ENCODE peak calls at places on chromosomes 5 and 9, in five cellular contexts. One of them, this sample, is unnamed.
A peak's percentile ranks its signal among the peaks of the same experiment; 100 is the strongest.

GRCh38 chr9:4292781-4293180 is 7.1 kb downstream of the GLIS3 start:
- DNase-seq in natural killer cell: no peak
- DNase-seq in C1 segment of cervical spinal cord: no peak
- DNase-seq in nephron progenitor cell: no peak
- DNase-seq in activated naive CD4-positive, alpha-beta T cell treated with anti-CD3 and anti-CD28 coated beads, Interleukin-2, amount 50 U/mL, for 72 hours: no peak
- DNase-seq in this sample: no peak

GRCh38 chr5:147216552-147217154 is 18.2 kb upstream of the STK32A start:
- DNase-seq in activated naive CD4-positive, alpha-beta T cell treated with anti-CD3 and anti-CD28 coated beads, Interleukin-2, amount 50 U/mL, for 72 hours: no peak
- DNase-seq in nephron progenitor cell: peak; percentile 12
- DNase-seq in C1 segment of cervical spinal cord: no peak
- DNase-seq in natural killer cell: no peak
- DNase-seq in this sample: no peak

GRCh38 chr5:128539038-128539429 is 989 bp upstream of the FBN2 start:
- DNase-seq in C1 segment of cervical spinal cord: no peak
- DNase-seq in activated naive CD4-positive, alpha-beta T cell treated with anti-CD3 and anti-CD28 coated beads, Interleukin-2, amount 50 U/mL, for 72 hours: no peak
- DNase-seq in nephron progenitor cell: no peak
- DNase-seq in natural killer cell: no peak
- DNase-seq in this sample: no peak

GRCh38 chr5:53037141-53037859 is 48.1 kb downstream of the ITGA2 start:
- DNase-seq in nephron progenitor cell: no peak
- DNase-seq in C1 segment of cervical spinal cord: no peak
- DNase-seq in activated naive CD4-positive, alpha-beta T cell treated with anti-CD3 and anti-CD28 coated beads, Interleukin-2, amount 50 U/mL, for 72 hours: no peak
- DNase-seq in natural killer cell: no peak
- DNase-seq in this sample: no peak

GRCh38 chr5:136864960-136865359 is 499.6 kb upstream of the TRPC7 start:
- DNase-seq in activated naive CD4-positive, alpha-beta T cell treated with anti-CD3 and anti-CD28 coated beads, Interleukin-2, amount 50 U/mL, for 72 hours: no peak
- DNase-seq in natural killer cell: no peak
- DNase-seq in nephron progenitor cell: no peak
- DNase-seq in C1 segment of cervical spinal cord: no peak
- DNase-seq in this sample: no peak

GRCh38 chr5:80987078-80987766 is 27.1 kb downstream of the RASGRF2 start:
- DNase-seq in C1 segment of cervical spinal cord: no peak
- DNase-seq in activated naive CD4-positive, alpha-beta T cell treated with anti-CD3 and anti-CD28 coated beads, Interleukin-2, amount 50 U/mL, for 72 hours: no peak
- DNase-seq in nephron progenitor cell: no peak
- DNase-seq in natural killer cell: no peak
- DNase-seq in this sample: no peak

GRCh38 chr9:94538908-94539307 is 16.0 kb upstream of the PCAT7 start:
- DNase-seq in natural killer cell: no peak
- DNase-seq in nephron progenitor cell: no peak
- DNase-seq in C1 segment of cervical spinal cord: no peak
- DNase-seq in activated naive CD4-positive, alpha-beta T cell treated with anti-CD3 and anti-CD28 coated beads, Interleukin-2, amount 50 U/mL, for 72 hours: no peak
- DNase-seq in this sample: no peak

GRCh38 chr9:87642330-87643110 is 83.4 kb upstream of the CTSL start:
- DNase-seq in C1 segment of cervical spinal cord: no peak
- DNase-seq in natural killer cell: no peak
- DNase-seq in nephron progenitor cell: no peak
- DNase-seq in activated naive CD4-positive, alpha-beta T cell treated with anti-CD3 and anti-CD28 coated beads, Interleukin-2, amount 50 U/mL, for 72 hours: no peak
- DNase-seq in this sample: no peak

GRCh38 chr5:154522284-154522683 is 44.3 kb upstream of the HAND1 start:
- DNase-seq in activated naive CD4-positive, alpha-beta T cell treated with anti-CD3 and anti-CD28 coated beads, Interleukin-2, amount 50 U/mL, for 72 hours: no peak
- DNase-seq in nephron progenitor cell: no peak
- DNase-seq in natural killer cell: no peak
- DNase-seq in C1 segment of cervical spinal cord: no peak
- DNase-seq in this sample: no peak

GRCh38 chr5:34480810-34481528 is 175.2 kb upstream of the RAI14 start:
- DNase-seq in C1 segment of cervical spinal cord: no peak
- DNase-seq in natural killer cell: no peak
- DNase-seq in nephron progenitor cell: no peak
- DNase-seq in activated naive CD4-positive, alpha-beta T cell treated with anti-CD3 and anti-CD28 coated beads, Interleukin-2, amount 50 U/mL, for 72 hours: no peak
- DNase-seq in this sample: no peak

GRCh38 chr9:26163931-26164330 is 485.7 kb upstream of the TUSC1 start:
- DNase-seq in activated naive CD4-positive, alpha-beta T cell treated with anti-CD3 and anti-CD28 coated beads, Interleukin-2, amount 50 U/mL, for 72 hours: no peak
- DNase-seq in nephron progenitor cell: no peak
- DNase-seq in C1 segment of cervical spinal cord: no peak
- DNase-seq in natural killer cell: no peak
- DNase-seq in this sample: no peak

GRCh38 chr5:173281910-173282309 is 46.3 kb downstream of the STC2 start:
- DNase-seq in natural killer cell: no peak
- DNase-seq in C1 segment of cervical spinal cord: no peak
- DNase-seq in activated naive CD4-positive, alpha-beta T cell treated with anti-CD3 and anti-CD28 coated beads, Interleukin-2, amount 50 U/mL, for 72 hours: no peak
- DNase-seq in nephron progenitor cell: no peak
- DNase-seq in this sample: no peak

GRCh38 chr5:66993448-66993847 is 203.2 kb downstream of the CD180 start:
- DNase-seq in nephron progenitor cell: no peak
- DNase-seq in activated naive CD4-positive, alpha-beta T cell treated with anti-CD3 and anti-CD28 coated beads, Interleukin-2, amount 50 U/mL, for 72 hours: no peak
- DNase-seq in C1 segment of cervical spinal cord: no peak
- DNase-seq in natural killer cell: no peak
- DNase-seq in this sample: no peak